ENCODE peak calls at places on chromosomes 2 and 18, in five cellular contexts. Y is amygdala; N is non-pigmented ciliary epithelial cell; G is activated naive CD8-positive, alpha-beta T cell treated with anti-CD3 and anti-CD28 coated beads for 36 hours; Q is stimulated activated CD4-positive, alpha-beta T cell treated with anti-CD3 and anti-CD28 coated beads, TNF-alpha, amount 100 ng/mL, for 4 hours. E is an unnamed sample.

GRCh38 chr2:158142568-158143332 is 41.1 kb downstream of the UPP2 start:
- DNase-seq in Q (no peak), G (no peak), Y (no peak), N (peak; percentile 36), E (no peak)

GRCh38 chr2:15275341-15275740 is 285.8 kb downstream of the NBAS start:
- DNase-seq in Q (no peak), Y (no peak), N (no peak), G (no peak), E (no peak)

GRCh38 chr2:26616032-26616863 is 24.9 kb downstream of the CIB4 start:
- DNase-seq in G (no peak), Q (no peak), Y (no peak), N (no peak), E (no peak)

GRCh38 chr2:54768772-54769428 is 45.4 kb downstream of the EML6 start:
- DNase-seq in Q (no peak), G (no peak), Y (no peak), N (no peak), E (no peak)

GRCh38 chr2:25043241-25043867 is 1.5 kb downstream of the EFR3B start:
- DNase-seq in G (peak; percentile 63), Q (no peak), N (peak; percentile 68), Y (no peak), E (no peak)

GRCh38 chr2:136376798-136377211 is 258.9 kb upstream of the CXCR4 start:
- DNase-seq in G (no peak), N (no peak), Q (no peak), Y (no peak), E (no peak)

GRCh38 chr2:188478724-188479123 is 187.1 kb downstream of the GULP1 start:
- DNase-seq in Y (no peak), Q (no peak), N (no peak), G (no peak), E (no peak)

GRCh38 chr2:199458806-199459285 is 1.1 kb upstream of the SATB2 start:
- DNase-seq in Q (no peak), Y (no peak), N (no peak), G (no peak), E (no peak)

GRCh38 chr18:11366410-11366809 is 217.0 kb upstream of the PIEZO2 start:
- DNase-seq in G (no peak), N (peak; percentile 31), Y (no peak), Q (no peak), E (no peak)

GRCh38 chr18:54607213-54607934 is 16.3 kb downstream of the DYNAP start:
- DNase-seq in Q (no peak), Y (no peak), G (no peak), N (peak; percentile 23), E (no peak)

GRCh38 chr2:189629553-189630453 is 31.5 kb upstream of the ASNSD1 start:
- DNase-seq in N (no peak), G (no peak), Q (no peak), Y (no peak), E (no peak)

GRCh38 chr18:58887613-58887963 is 22.9 kb downstream of the ZNF532 start:
- DNase-seq in Q (no peak), N (peak; percentile 59), G (peak; percentile 13), Y (no peak), E (no peak)

GRCh38 chr2:216059233-216059834 is 22.3 kb downstream of the PECR start:
- DNase-seq in Y (no peak), G (no peak), N (no peak), Q (no peak), E (no peak)

GRCh38 chr18:79167526-79168190 is 98.5 kb downstream of the ATP9B start:
- DNase-seq in N (no peak), G (no peak), Y (no peak), Q (no peak), E (no peak)

GRCh38 chr2:1775511-1776035 is 31.3 kb upstream of the PXDN start:
- DNase-seq in G (no peak), Y (no peak), Q (no peak), N (no peak), E (no peak)

GRCh38 chr2:55916473-55917049 is 7.0 kb downstream of the EFEMP1 start:
- DNase-seq in G (no peak), N (no peak), Y (no peak), Q (no peak), E (no peak)

GRCh38 chr18:77080283-77080682 is 52.3 kb downstream of the MBP start:
- DNase-seq in Y (no peak), G (no peak), Q (no peak), N (no peak), E (no peak)

GRCh38 chr2:197279997-197280756 is 30.4 kb downstream of the ANKRD44 start:
- DNase-seq in Y (no peak), G (no peak), N (no peak), Q (no peak), E (no peak)

GRCh38 chr2:23546913-23547312 is 161.9 kb downstream of the KLHL29 start:
- DNase-seq in G (no peak), N (no peak), Y (no peak), Q (no peak), E (no peak)

GRCh38 chr2:5799348-5799747 is 107.2 kb downstream of the SOX11 start:
- DNase-seq in Q (no peak), N (no peak), Y (no peak), G (no peak), E (no peak)

GRCh38 chr18:72692086-72692485 is 147.9 kb upstream of the CBLN2 start:
- DNase-seq in Q (no peak), Y (no peak), G (no peak), N (no peak), E (no peak)

GRCh38 chr2:149630445-149630844 is 42.9 kb upstream of the MMADHC start:
- DNase-seq in G (no peak), N (no peak), Y (no peak), Q (no peak), E (no peak)

GRCh38 chr2:181234429-181235410 is 222.5 kb upstream of the ITGA4 start:
- DNase-seq in G (no peak), N (no peak), Q (no peak), Y (no peak), E (no peak)

GRCh38 chr2:217409939-217410820 is 550.3 kb upstream of the TNP1 start:
- DNase-seq in Y (no peak), Q (no peak), G (no peak), N (no peak), E (no peak)

GRCh38 chr2:238123218-238123971 is 15.1 kb upstream of the KLHL30 start:
- DNase-seq in G (no peak), N (no peak), Q (no peak), Y (no peak), E (no peak)

GRCh38 chr2:223736488-223736887 is 100.9 kb downstream of the AP1S3 start:
- DNase-seq in Q (no peak), N (no peak), Y (no peak), G (no peak), E (no peak)

GRCh38 chr2:239612133-239612532 is 211.3 kb upstream of the HDAC4 start:
- DNase-seq in N (no peak), Q (no peak), G (no peak), Y (no peak), E (no peak)

GRCh38 chr18:48723837-48724236 is 185.0 kb downstream of the CTIF start:
- DNase-seq in N (no peak), Q (no peak), Y (no peak), G (no peak), E (no peak)

E was measured in D721Med.